ENCODE peak calls at places on chromosomes 6 and 20, in six cellular contexts. E is NB4, X is WERI-Rb-1, Z is GM20000, T is lower leg skin, Y is body of pancreas. C is an unnamed sample.

GRCh38 chr20:54257090-54257816 is 49.4 kb downstream of the PFDN4 start:
- DNase-seq in Z (no peak), X (no peak), E (no peak), T (no peak), Y (no peak), C (no peak)

GRCh38 chr6:109187399-109188114 is 92.2 kb downstream of the CEP57L1 start:
- DNase-seq in E (peak; percentile 60), Z (peak; percentile 46), T (peak; percentile 34), Y (peak; percentile 76), X (peak; percentile 42), C (peak; percentile 33)

GRCh38 chr6:107977283-107977682 is 19.3 kb upstream of the SEC63 start:
- DNase-seq in Z (no peak), T (no peak), Y (no peak), X (no peak), E (peak; percentile 52), C (no peak)

GRCh38 chr20:10636326-10636818 is 37.4 kb downstream of the JAG1 start:
- DNase-seq in Y (no peak), E (no peak), Z (no peak), T (no peak), X (no peak), C (no peak)

GRCh38 chr20:555933-556332 is 12.3 kb upstream of the CSNK2A1 start:
- DNase-seq in E (no peak), Z (no peak), Y (peak; percentile 22), T (no peak), X (peak; percentile 84), C (no peak)

GRCh38 chr6:168884050-168884645 is 369.5 kb downstream of the THBS2 start:
- DNase-seq in X (no peak), T (no peak), Z (no peak), Y (no peak), E (no peak), C (no peak)

GRCh38 chr6:76702187-76702586 is 629.7 kb upstream of the IMPG1 start:
- DNase-seq in Z (no peak), X (no peak), T (no peak), Y (no peak), E (no peak), C (no peak)

GRCh38 chr6:20366082-20366834 is 35.4 kb upstream of the E2F3 start:
- DNase-seq in X (no peak), E (peak; percentile 85), T (no peak), Y (no peak), Z (no peak), C (no peak)

GRCh38 chr6:162053084-162053483 is 674.5 kb downstream of the PRKN start:
- DNase-seq in E (no peak), T (no peak), Y (peak; percentile 75), Z (no peak), X (no peak), C (no peak)

GRCh38 chr6:76843376-76843775 is 619.9 kb downstream of the HTR1B start:
- DNase-seq in X (no peak), Y (no peak), E (no peak), Z (no peak), T (no peak), C (no peak)

GRCh38 chr6:159134701-159135364 is 34.4 kb upstream of the FNDC1 start:
- DNase-seq in E (peak; percentile 81), T (peak; percentile 55), X (peak; percentile 71), Y (peak; percentile 80), Z (peak; percentile 78), C (peak; percentile 75)

GRCh38 chr6:152572395-152573061 is 64.6 kb downstream of the SYNE1 start:
- DNase-seq in Y (no peak), E (no peak), T (no peak), X (no peak), Z (no peak), C (no peak)

GRCh38 chr20:41140226-41141133 is 3.1 kb downstream of the PLCG1 start:
- DNase-seq in E (no peak), T (no peak), Z (no peak), X (no peak), Y (peak; percentile 19), C (no peak)

GRCh38 chr20:33838035-33838864 is 27.1 kb downstream of the CHMP4B start:
- DNase-seq in Z (no peak), X (no peak), E (no peak), T (no peak), Y (no peak), C (no peak)
- TF ChIP-seq CTCF in Z (no peak), X (peak; percentile 22), E (peak; percentile 7), T (no peak), Y (no peak), C (no peak)

GRCh38 chr6:89597372-89597771 is 41.2 kb downstream of the LYRM2 start:
- DNase-seq in E (no peak), X (no peak), T (no peak), Y (no peak), Z (no peak), C (no peak)

GRCh38 chr6:89596484-89596883 is 42.1 kb downstream of the LYRM2 start:
- DNase-seq in X (no peak), Z (no peak), Y (no peak), E (peak; percentile 23), T (no peak), C (no peak)

GRCh38 chr6:89599727-89600126 is 38.8 kb downstream of the LYRM2 start:
- DNase-seq in E (no peak), X (no peak), Y (no peak), Z (no peak), T (no peak), C (no peak)

GRCh38 chr6:89596056-89596455 is 42.5 kb downstream of the LYRM2 start:
- DNase-seq in X (no peak), T (no peak), Z (peak; percentile 73), Y (no peak), E (no peak), C (peak; percentile 70)

GRCh38 chr6:89597988-89598387 is 40.6 kb downstream of the LYRM2 start:
- DNase-seq in X (no peak), E (peak; percentile 73), Z (peak; percentile 16), T (no peak), Y (peak; percentile 12), C (no peak)
- TF ChIP-seq CTCF in X (no peak), E (no peak), Z (no peak), T (no peak), Y (no peak), C (peak; percentile 17)

GRCh38 chr6:14280766-14281293 is 163.3 kb downstream of the CD83 start:
- DNase-seq in E (no peak), Y (no peak), Z (no peak), X (peak; percentile 82), T (no peak), C (no peak)
- TF ChIP-seq CTCF in E (peak; percentile 14), Y (no peak), Z (no peak), X (peak; percentile 89), T (no peak), C (no peak)

GRCh38 chr6:28580484-28580883 is 54.8 kb downstream of the GPX5 start:
- DNase-seq in T (no peak), E (peak; percentile 44), X (no peak), Y (no peak), Z (no peak), C (no peak)
- TF ChIP-seq CTCF in T (no peak), E (peak; percentile 12), X (no peak), Y (no peak), Z (no peak), C (peak; percentile 12)

GRCh38 chr6:147371325-147371724 is 137.2 kb upstream of the SAMD5 start:
- DNase-seq in Y (no peak), T (no peak), X (no peak), Z (no peak), E (no peak), C (no peak)

GRCh38 chr6:147361582-147361981 is 146.9 kb upstream of the SAMD5 start:
- DNase-seq in E (no peak), T (no peak), Z (no peak), Y (no peak), X (no peak), C (no peak)

DNA sequence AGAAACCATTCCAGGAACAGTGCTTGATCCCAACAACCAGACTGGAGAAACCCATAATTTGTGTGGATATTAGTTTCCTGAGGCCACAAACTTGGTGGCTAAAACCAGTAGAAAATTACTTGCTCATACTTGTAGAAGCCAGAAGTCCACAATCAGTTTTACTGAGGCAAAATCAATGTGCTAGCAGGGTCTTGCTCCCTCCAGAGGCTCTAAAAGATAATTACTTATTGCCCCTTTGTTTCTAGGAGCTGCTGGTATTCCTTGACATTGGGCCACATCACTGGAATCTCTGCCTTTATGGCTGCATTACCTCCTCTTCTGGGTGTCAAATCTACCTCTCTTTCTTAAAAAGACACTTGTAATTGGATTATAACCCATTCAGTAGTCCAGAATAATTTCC is 142.2 kb upstream of the SAMD5 start:
- DNase-seq in Z (no peak), X (no peak), T (no peak), Y (no peak), E (peak; percentile 9), C (no peak)
- TF ChIP-seq CTCF in Z (no peak), X (no peak), T (no peak), Y (no peak), E (no peak), C (no peak)